ENCODE peak calls at places on chromosome 10, in five cellular contexts. S is GM23248, M is OCI-LY7, E is hepatocyte, G is HCT116. J is an unnamed sample. For H3K9me2, the result is how much of the 10 kb centered on the place peaks cover.

GRCh38 chr10:98534046-98534445 is 87.3 kb upstream of the HPS1 start:
- DNase-seq in E (no peak), G (no peak), M (no peak), S (peak), J (no peak)

GRCh38 chr10:7872041-7872442 is 53.7 kb downstream of the TAF3 start:
- DNase-seq in M (peak), G (peak), E (peak), S (peak), J (peak)

GRCh38 chr10:112271982-112272381 is 11.2 kb upstream of the TECTB start:
- DNase-seq in M (no peak), S (peak), G (no peak), E (no peak), J (no peak)

GRCh38 chr10:30603589-30603988 is 26.0 kb downstream of the LYZL2 start:
- DNase-seq in S (no peak), E (no peak), M (no peak), G (no peak), J (no peak)

GRCh38 chr10:126423779-126424491 is 35.7 kb upstream of the ADAM12 start:
- DNase-seq in E (no peak), M (no peak), G (no peak), S (no peak), J (no peak)

GRCh38 chr10:6619663-6620062 is 39.6 kb upstream of the PRKCQ start:
- DNase-seq in M (no peak), G (no peak), S (no peak), E (no peak), J (no peak)

GRCh38 chr10:77788496-77789010 is 138.0 kb downstream of the DLG5 start:
- DNase-seq in E (no peak), G (no peak), M (no peak), S (no peak), J (no peak)

GRCh38 chr10:48526371-48526821 is 78.5 kb downstream of the ARHGAP22 start:
- DNase-seq in S (peak), G (no peak), E (peak), M (no peak), J (no peak)

GRCh38 chr10:86292462-86293322 is 73.9 kb downstream of the GRID1 start:
- DNase-seq in S (no peak), E (no peak), G (no peak), M (no peak), J (no peak)

GRCh38 chr10:17479015-17479615 is 24.7 kb upstream of the ST8SIA6 start:
- DNase-seq in G (no peak), M (no peak), S (peak), E (no peak), J (no peak)

GRCh38 chr10:20659225-20659624 is 237.9 kb downstream of the NEBL start:
- DNase-seq in G (no peak), E (no peak), M (no peak), S (no peak), J (no peak)

GRCh38 chr10:44395902-44396670 is 11.2 kb upstream of the CXCL12 start:
- DNase-seq in M (no peak), S (no peak), E (no peak), G (no peak), J (peak)

GRCh38 chr10:133293810-133294119 is 14.9 kb downstream of the TUBGCP2 start:
- DNase-seq in S (no peak), E (no peak), G (no peak), M (no peak), J (no peak)

GRCh38 chr10:49260636-49261296 is 38.2 kb upstream of the C10orf71 start:
- DNase-seq in S (no peak), G (no peak), M (no peak), E (no peak), J (no peak)

GRCh38 chr10:63466168-63466935 is 575 bp upstream of the JMJD1C start:
- DNase-seq in G (peak), E (peak), M (peak), S (peak), J (peak)

GRCh38 chr10:80351220-80351619 is 5.3 kb downstream of the DYDC1 start:
- DNase-seq in M (no peak), E (no peak), G (no peak), S (no peak), J (no peak)

GRCh38 chr10:45495438-45496152 is 121.6 kb downstream of the ALOX5 start:
- DNase-seq in S (peak), E (no peak), M (peak), G (peak), J (no peak)

GRCh38 chr10:96017227-96017687 is 26.1 kb upstream of the CCNJ start:
- DNase-seq in E (peak), G (peak), M (peak), S (peak), J (peak)

GRCh38 chr10:117367718-117368117 is 7.5 kb downstream of the PDZD8 start:
- DNase-seq in S (no peak), M (no peak), E (no peak), G (no peak), J (no peak)

GRCh38 chr10:44194435-44194834 is 190.5 kb downstream of the CXCL12 start:
- DNase-seq in S (no peak), M (no peak), E (no peak), G (no peak), J (no peak)

GRCh38 chr10:44370731-44371248 is 14.1 kb downstream of the CXCL12 start:
- DNase-seq in M (no peak), G (no peak), S (no peak), E (no peak), J (peak)

GRCh38 chr10:74738985-74739567 is 87.3 kb upstream of the KAT6B start:
- DNase-seq in G (no peak), M (peak), E (no peak), S (peak), J (peak)

DNA sequence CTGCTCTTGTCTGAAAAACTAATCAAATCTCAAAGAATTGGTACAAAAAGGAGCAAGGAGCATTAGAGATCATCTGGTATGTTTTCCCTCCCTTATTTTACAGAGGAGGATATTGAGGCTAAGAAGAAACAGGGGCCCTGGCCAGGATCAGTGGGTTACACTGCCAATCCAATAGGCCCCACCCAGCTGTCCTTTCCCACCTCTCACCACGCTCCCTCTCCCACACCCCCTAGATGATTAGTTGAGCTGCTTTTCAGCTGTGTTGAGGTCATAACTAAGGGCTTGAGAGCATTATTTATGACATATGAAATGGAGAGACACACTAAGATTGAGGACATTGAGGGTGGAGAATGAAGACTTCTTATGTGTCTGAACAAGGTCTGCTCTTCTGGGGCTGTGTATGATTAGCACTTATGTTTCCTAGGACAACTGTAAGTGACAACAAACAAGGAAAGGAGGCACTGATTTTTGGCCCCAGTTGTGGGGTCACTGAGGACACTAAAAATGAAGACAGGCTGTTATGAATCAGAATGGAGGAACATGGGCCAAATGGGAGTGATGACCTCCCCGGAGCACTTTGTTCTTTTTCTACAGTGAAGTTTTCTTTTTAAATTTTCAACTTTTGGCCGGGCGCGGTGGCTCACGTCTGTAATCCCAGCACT is 26.5 kb downstream of the VWA2 start:
- DNase-seq in M (no peak), G (no peak), E (no peak), S (peak), J (no peak)
- H3K9me2 ChIP-seq in M (under half), G (under half), E (under half), S (under half), J (under half)

GRCh38 chr10:21776883-21777282 is 226.6 kb downstream of the DNAJC1 start:
- DNase-seq in S (no peak), E (no peak), G (no peak), M (no peak), J (no peak)
- H3K9me2 ChIP-seq in S (under half), E (under half), G (under half), M (under half), J (under half)

DNA sequence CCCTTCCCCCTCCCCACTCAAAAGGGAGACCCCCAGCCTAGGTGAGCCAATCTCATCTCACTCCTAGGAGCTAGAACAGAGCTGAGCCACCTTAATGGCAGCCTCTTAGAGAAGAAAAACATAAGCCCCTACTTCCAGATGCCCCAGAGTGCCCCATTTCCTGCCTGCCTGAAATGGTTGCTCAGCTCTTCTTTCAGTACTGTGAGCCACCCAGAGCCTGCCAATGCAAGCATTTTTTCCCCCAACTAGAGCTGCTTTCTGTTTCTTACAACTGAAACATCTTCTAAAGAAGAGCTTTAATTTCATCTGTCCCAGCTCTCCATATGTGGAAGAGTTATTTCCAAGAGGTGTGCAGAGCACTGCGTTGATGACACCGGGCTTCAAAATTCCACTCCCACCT is 136.7 kb downstream of the PLPP4 start:
- DNase-seq in M (no peak), S (no peak), G (no peak), E (no peak), J (no peak)
- H3K9me2 ChIP-seq in M (under half), S (under half), G (under half), E (under half), J (under half)

GRCh38 chr10:51707821-51708424 is 8.5 kb upstream of the CSTF2T start:
- DNase-seq in G (no peak), E (no peak), S (no peak), M (no peak), J (no peak)
- H3K9me2 ChIP-seq in G (under half), E (under half), S (under half), M (under half), J (under half)

GRCh38 chr10:66622050-66622449 is 303.8 kb upstream of the LRRTM3 start:
- DNase-seq in S (no peak), E (no peak), G (no peak), M (no peak), J (no peak)
- H3K9me2 ChIP-seq in S (under half), E (under half), G (under half), M (under half), J (under half)

DNA sequence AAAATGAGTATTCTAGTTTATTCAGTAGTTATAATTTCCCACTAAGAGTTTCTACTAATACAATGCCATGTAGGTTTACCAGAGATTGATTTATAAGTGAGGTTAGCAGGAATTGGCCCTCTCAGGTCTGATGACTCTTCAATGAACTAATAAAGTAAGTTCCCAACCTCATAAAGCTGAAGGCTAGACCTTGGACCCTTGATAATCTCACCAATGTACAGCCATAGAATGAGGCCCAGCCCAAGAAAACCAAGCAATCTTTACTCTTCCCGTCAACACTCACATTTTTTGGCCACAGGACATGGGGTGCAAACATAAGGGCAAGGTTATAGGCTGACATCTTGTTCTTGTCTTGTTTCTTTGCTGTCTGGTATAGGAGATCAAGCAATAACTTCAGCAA is 33.3 kb downstream of the ARHGAP19 start:
- DNase-seq in S (no peak), M (no peak), E (peak), G (no peak), J (no peak)
- H3K9me2 ChIP-seq in S (under half), M (under half), E (under half), G (under half), J (under half)

GRCh38 chr10:121053151-121053550 is 202.0 kb downstream of the WDR11 start:
- DNase-seq in M (no peak), S (no peak), G (no peak), E (no peak), J (no peak)
- H3K9me2 ChIP-seq in M (under half), S (under half), G (under half), E (under half), J (under half)

J was measured in Karpas-422.